ENCODE peak calls at places on chromosomes 13 and 19, in nine cellular contexts. F is hepatocyte, E is OCI-LY7, J is PC-3, D is GM23338, W is SK-N-SH, R is GM23248, K is HCT116, L is MM.1S. X is an unnamed sample.

GRCh38 chr13:101970339-101970738 is 431.5 kb downstream of the FGF14 start:
- DNase-seq in F (no peak), E (no peak), J (no peak), D (peak; percentile 26), W (no peak), R (no peak), K (no peak), L (no peak), X (no peak)

GRCh38 chr19:38193445-38193844 is 30.6 kb downstream of the DPF1 start:
- DNase-seq in F (no peak), E (no peak), J (no peak), D (no peak), W (no peak), R (no peak), K (no peak), L (no peak), X (no peak)

GRCh38 chr19:51059715-51060114 is 5.2 kb downstream of the KLK13 start:
- DNase-seq in F (no peak), E (no peak), J (no peak), D (no peak), W (no peak), R (no peak), K (no peak), L (no peak), X (no peak)

GRCh38 chr19:29364224-29364726 is 151.3 kb upstream of the UQCRFS1 start:
- DNase-seq in F (no peak), E (no peak), J (no peak), D (peak; percentile 52), W (no peak), R (no peak), K (no peak), L (no peak), X (peak; percentile 8)

GRCh38 chr13:52393572-52394357 is 12.2 kb downstream of the THSD1 start:
- DNase-seq in F (no peak), E (no peak), J (peak; percentile 4), D (no peak), W (no peak), R (peak; percentile 41), K (no peak), L (no peak), X (no peak)

GRCh38 chr19:29761575-29762225 is 46.6 kb upstream of the C19orf12 start:
- DNase-seq in F (no peak), E (no peak), J (no peak), D (no peak), W (no peak), R (no peak), K (no peak), L (no peak), X (no peak)

GRCh38 chr13:51207881-51208280 is 14.3 kb upstream of the FAM124A start:
- DNase-seq in F (no peak), E (no peak), J (no peak), D (no peak), W (no peak), R (no peak), K (no peak), L (no peak), X (no peak)

GRCh38 chr19:50252111-50252886 is 48.9 kb downstream of the MYH14 start:
- DNase-seq in F (no peak), E (peak; percentile 41), J (peak; percentile 72), D (peak; percentile 69), W (peak; percentile 65), R (peak; percentile 30), K (no peak), L (no peak), X (peak; percentile 27)

GRCh38 chr13:98500963-98501421 is 75.9 kb downstream of the STK24 start:
- DNase-seq in F (no peak), E (no peak), J (no peak), D (no peak), W (no peak), R (no peak), K (no peak), L (no peak), X (no peak)

GRCh38 chr13:81907973-81908372 is 1567.0 kb upstream of the SPRY2 start:
- DNase-seq in F (no peak), E (no peak), J (no peak), D (no peak), W (no peak), R (no peak), K (no peak), L (no peak), X (no peak)

GRCh38 chr19:5623397-5624153 is 692 bp downstream of the SAFB start:
- DNase-seq in F (peak; percentile 17), E (peak; percentile 13), J (no peak), D (no peak), W (peak; percentile 55), R (no peak), K (no peak), L (peak; percentile 27), X (peak; percentile 16)

GRCh38 chr13:25691654-25692053 is 319.9 kb downstream of the ATP8A2 start:
- DNase-seq in F (no peak), E (no peak), J (no peak), D (no peak), W (no peak), R (no peak), K (no peak), L (no peak), X (no peak)

GRCh38 chr13:91270031-91270430 is 77.5 kb upstream of the MIR17HG start:
- DNase-seq in F (no peak), E (no peak), J (no peak), D (no peak), W (no peak), R (no peak), K (no peak), L (no peak), X (no peak)

GRCh38 chr19:11145147-11145924 is 10.2 kb downstream of the SPC24 start:
- DNase-seq in F (no peak), E (no peak), J (no peak), D (no peak), W (no peak), R (no peak), K (no peak), L (no peak), X (no peak)

GRCh38 chr13:108787709-108788394 is 158.4 kb downstream of the MYO16 start:
- DNase-seq in F (no peak), E (no peak), J (no peak), D (no peak), W (peak; percentile 70), R (no peak), K (no peak), L (no peak), X (no peak)

GRCh38 chr13:46178821-46179220 is 3.2 kb downstream of the LCP1 start:
- DNase-seq in F (no peak), E (no peak), J (no peak), D (no peak), W (no peak), R (no peak), K (no peak), L (no peak), X (no peak)

GRCh38 chr13:46180393-46180792 is 1.6 kb downstream of the LCP1 start:
- DNase-seq in F (no peak), E (no peak), J (no peak), D (no peak), W (no peak), R (no peak), K (no peak), L (no peak), X (no peak)

GRCh38 chr13:46179576-46180368 is 2.2 kb downstream of the LCP1 start:
- DNase-seq in F (no peak), E (peak; percentile 72), J (no peak), D (no peak), W (no peak), R (no peak), K (no peak), L (no peak), X (no peak)

GRCh38 chr13:46176756-46177155 is 5.2 kb downstream of the LCP1 start:
- DNase-seq in F (no peak), E (peak; percentile 83), J (no peak), D (no peak), W (no peak), R (no peak), K (no peak), L (peak; percentile 43), X (no peak)

DNA sequence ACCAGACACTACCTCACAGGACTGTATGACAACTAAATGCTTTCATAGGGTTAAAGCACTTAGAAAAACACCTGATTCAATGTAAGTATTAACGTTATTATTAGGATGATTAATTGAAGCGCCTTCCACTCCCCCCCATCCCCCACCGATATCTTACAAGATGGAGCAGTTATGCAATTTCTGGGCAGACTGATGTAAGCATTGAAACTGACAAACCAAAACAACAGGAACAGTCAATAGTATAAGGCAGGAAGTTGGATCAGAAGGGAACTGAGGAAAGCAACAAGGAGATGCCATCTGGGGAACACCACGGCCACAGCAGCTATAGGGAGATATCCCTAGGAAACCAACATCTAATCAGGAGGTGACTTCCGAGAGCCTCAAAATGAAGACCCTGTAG is 3.8 kb downstream of the LCP1 start:
- DNase-seq in F (no peak), E (no peak), J (no peak), D (no peak), W (no peak), R (no peak), K (no peak), L (no peak), X (no peak)
- H3K79me2 ChIP-seq in F (no peaks in the 10 kb centered on the region), E (peaks cover 97% of the 10 kb centered on the region), J (peaks cover 87% of the 10 kb centered on the region), D (no peaks in the 10 kb centered on the region), W (no peaks in the 10 kb centered on the region), R (no peaks in the 10 kb centered on the region), K (no peaks in the 10 kb centered on the region), L (peaks cover 91% of the 10 kb centered on the region), X (no peaks in the 10 kb centered on the region)

DNA sequence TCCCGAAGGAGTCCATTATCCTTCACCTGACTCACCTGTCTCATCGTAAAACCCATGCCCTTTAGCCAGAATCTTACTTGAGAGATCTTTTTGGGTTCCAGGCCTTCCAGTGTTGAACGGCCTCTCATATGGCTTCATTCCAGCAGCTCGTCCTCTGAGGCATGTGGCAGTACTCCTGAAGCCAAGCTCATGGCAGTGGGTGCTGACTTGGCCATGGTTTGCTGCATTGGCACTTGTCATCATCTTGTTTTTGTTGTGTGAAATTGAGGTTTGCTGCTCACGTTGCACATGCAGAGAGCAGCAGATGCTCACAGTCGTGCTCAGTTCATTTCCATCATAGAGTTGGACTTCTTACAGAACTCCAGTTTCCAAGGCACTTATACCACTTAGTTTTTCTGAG is 14.8 kb downstream of the TEX29 start:
- DNase-seq in F (no peak), E (no peak), J (no peak), D (no peak), W (no peak), R (no peak), K (no peak), L (no peak), X (no peak)
- TF ChIP-seq EZH2phosphoT487 in F (no peak), E (no peak), J (no peak), D (no peak), W (no peak), R (no peak), K (no peak), L (no peak), X (no peak)

GRCh38 chr13:48315981-48316380 is 12.4 kb downstream of the RB1 start:
- DNase-seq in F (no peak), E (no peak), J (no peak), D (no peak), W (no peak), R (no peak), K (no peak), L (no peak), X (no peak)
- H3K79me2 ChIP-seq in F (peaks cover 25% of the 10 kb centered on the region), E (peaks cover 49% of the 10 kb centered on the region), J (peaks cover 5% of the 10 kb centered on the region), D (peaks cover 11% of the 10 kb centered on the region), W (peaks cover 58% of the 10 kb centered on the region), R (peaks cover 81% of the 10 kb centered on the region), K (peaks cover 18% of the 10 kb centered on the region), L (no peaks in the 10 kb centered on the region), X (peaks cover 6% of the 10 kb centered on the region)

DNA sequence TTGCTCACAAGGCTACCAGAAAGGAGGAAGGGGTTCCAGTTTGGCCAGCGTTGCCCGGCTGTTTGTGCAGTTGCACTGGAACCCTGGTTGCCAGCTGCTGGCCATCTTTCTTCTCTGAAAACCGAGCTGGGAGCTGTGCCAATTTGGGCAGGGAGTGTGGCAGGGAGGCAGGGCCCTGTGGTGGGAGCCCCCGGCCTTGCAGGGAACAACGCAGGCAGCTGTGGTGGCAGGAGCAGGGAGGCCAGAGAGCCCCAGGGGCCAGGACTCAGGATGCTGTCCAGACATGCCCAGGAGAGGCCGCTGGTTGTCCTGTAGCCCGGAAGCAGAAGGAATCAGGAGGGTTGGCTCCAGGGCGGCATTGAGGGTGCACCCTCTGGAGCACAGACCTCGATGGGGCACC is 4.8 kb downstream of the KMT5C start:
- DNase-seq in F (no peak), E (no peak), J (no peak), D (no peak), W (peak; percentile 91), R (no peak), K (no peak), L (no peak), X (no peak)
- TF ChIP-seq EZH2phosphoT487 in F (no peak), E (no peak), J (no peak), D (no peak), W (no peak), R (no peak), K (no peak), L (no peak), X (no peak)